ENCODE peak calls at places on chromosomes 5 and 9, in five cellular contexts. One of them, this sample, is unnamed.
A peak's percentile ranks its signal among the peaks of the same experiment; 100 is the strongest.

GRCh38 chr5:89342106-89342876 is 459.3 kb upstream of the MEF2C start:
- DNase-seq in H1: no peak
- DNase-seq in neuronal stem cell: no peak
- DNase-seq in IMR-90: peak; percentile 86
- DNase-seq in trophoblast cell: no peak
- DNase-seq in this sample: no peak

GRCh38 chr5:95866431-95867063 is 44.0 kb upstream of the GLRX start:
- DNase-seq in H1: no peak
- DNase-seq in trophoblast cell: no peak
- DNase-seq in neuronal stem cell: no peak
- DNase-seq in IMR-90: peak; percentile 65
- DNase-seq in this sample: no peak

GRCh38 chr9:115034801-115035200 is 83.2 kb downstream of the TNC start:
- DNase-seq in IMR-90: peak; percentile 90
- DNase-seq in neuronal stem cell: no peak
- DNase-seq in H1: no peak
- DNase-seq in trophoblast cell: no peak
- DNase-seq in this sample: no peak

GRCh38 chr5:57171818-57172465 is 1.9 kb upstream of the GPBP1 start:
- DNase-seq in IMR-90: peak; percentile 54
- DNase-seq in trophoblast cell: no peak
- DNase-seq in neuronal stem cell: no peak
- DNase-seq in H1: no peak
- DNase-seq in this sample: no peak

GRCh38 chr5:144566747-144567415 is 396.2 kb downstream of the KCTD16 start:
- DNase-seq in IMR-90: peak; percentile 76
- DNase-seq in trophoblast cell: peak; percentile 0
- DNase-seq in H1: no peak
- DNase-seq in neuronal stem cell: no peak
- DNase-seq in this sample: no peak

GRCh38 chr5:68086857-68087256 is 128.7 kb upstream of the PIK3R1 start:
- DNase-seq in trophoblast cell: no peak
- DNase-seq in H1: no peak
- DNase-seq in IMR-90: peak; percentile 81
- DNase-seq in neuronal stem cell: no peak
- DNase-seq in this sample: no peak

GRCh38 chr9:137676998-137677397 is 58.2 kb downstream of the EHMT1 start:
- DNase-seq in IMR-90: no peak
- DNase-seq in neuronal stem cell: no peak
- DNase-seq in trophoblast cell: peak; percentile 57
- DNase-seq in H1: no peak
- DNase-seq in this sample: no peak

GRCh38 chr5:39015743-39016586 is 58.2 kb downstream of the RICTOR start:
- DNase-seq in trophoblast cell: no peak
- DNase-seq in IMR-90: peak; percentile 90
- DNase-seq in H1: no peak
- DNase-seq in neuronal stem cell: no peak
- DNase-seq in this sample: no peak

GRCh38 chr9:18786936-18787658 is 245.9 kb downstream of the SAXO1 start:
- DNase-seq in H1: no peak
- DNase-seq in IMR-90: peak; percentile 47
- DNase-seq in neuronal stem cell: no peak
- DNase-seq in trophoblast cell: no peak
- DNase-seq in this sample: no peak

GRCh38 chr5:140547508-140548299 is at the start of gene EIF4EBP3:
- DNase-seq in H1: peak; percentile 95
- DNase-seq in IMR-90: peak; percentile 95
- DNase-seq in neuronal stem cell: peak; percentile 87
- DNase-seq in trophoblast cell: peak; percentile 98
- DNase-seq in this sample: peak; percentile 99

GRCh38 chr5:126182901-126183695 is 240.1 kb upstream of the GRAMD2B start:
- DNase-seq in H1: no peak
- DNase-seq in neuronal stem cell: no peak
- DNase-seq in IMR-90: no peak
- DNase-seq in trophoblast cell: no peak
- DNase-seq in this sample: no peak

GRCh38 chr5:171122372-171122771 is 186.7 kb upstream of the TLX3 start:
- DNase-seq in trophoblast cell: no peak
- DNase-seq in neuronal stem cell: no peak
- DNase-seq in IMR-90: no peak
- DNase-seq in H1: no peak
- DNase-seq in this sample: no peak

GRCh38 chr9:109035684-109036423 is 22.6 kb upstream of the CTNNAL1 start:
- DNase-seq in trophoblast cell: peak; percentile 48
- DNase-seq in IMR-90: peak; percentile 85
- DNase-seq in H1: no peak
- DNase-seq in neuronal stem cell: no peak
- DNase-seq in this sample: no peak

GRCh38 chr9:4837768-4838546 is 45.2 kb downstream of the RCL1 start:
- DNase-seq in neuronal stem cell: no peak
- DNase-seq in trophoblast cell: no peak
- DNase-seq in IMR-90: peak; percentile 93
- DNase-seq in H1: no peak
- DNase-seq in this sample: no peak

GRCh38 chr5:181120761-181121160 is 10.2 kb downstream of the OR2V1 start:
- DNase-seq in IMR-90: no peak
- DNase-seq in neuronal stem cell: no peak
- DNase-seq in trophoblast cell: no peak
- DNase-seq in H1: no peak
- DNase-seq in this sample: no peak

GRCh38 chr9:37678789-37679273 is 28.1 kb downstream of the FRMPD1 start:
- DNase-seq in H1: no peak
- DNase-seq in trophoblast cell: no peak
- DNase-seq in IMR-90: no peak
- DNase-seq in neuronal stem cell: no peak
- DNase-seq in this sample: no peak

GRCh38 chr5:32465076-32465475 is 20.5 kb upstream of the ZFR start:
- DNase-seq in IMR-90: no peak
- DNase-seq in trophoblast cell: no peak
- DNase-seq in neuronal stem cell: no peak
- DNase-seq in H1: no peak
- DNase-seq in this sample: no peak

GRCh38 chr5:102663771-102664530 is 91.2 kb upstream of the PAM start:
- DNase-seq in IMR-90: no peak
- DNase-seq in trophoblast cell: no peak
- DNase-seq in H1: no peak
- DNase-seq in neuronal stem cell: no peak
- DNase-seq in this sample: no peak

GRCh38 chr5:157290156-157290980 is 24.4 kb downstream of the CYFIP2 start:
- DNase-seq in IMR-90: peak; percentile 63
- DNase-seq in trophoblast cell: peak; percentile 96
- DNase-seq in H1: no peak
- DNase-seq in neuronal stem cell: no peak
- DNase-seq in this sample: no peak

GRCh38 chr5:65861830-65862241 is 64.5 kb upstream of the ERBIN start:
- DNase-seq in IMR-90: peak; percentile 92
- DNase-seq in neuronal stem cell: no peak
- DNase-seq in trophoblast cell: peak; percentile 74
- DNase-seq in H1: no peak
- DNase-seq in this sample: no peak

GRCh38 chr9:68629042-68629441 is 76.0 kb upstream of the PIP5K1B start:
- DNase-seq in neuronal stem cell: no peak
- DNase-seq in trophoblast cell: no peak
- DNase-seq in IMR-90: no peak
- DNase-seq in H1: no peak
- DNase-seq in this sample: no peak

GRCh38 chr9:126312584-126313551 is 13.8 kb upstream of the MVB12B start:
- DNase-seq in neuronal stem cell: no peak
- DNase-seq in H1: no peak
- DNase-seq in trophoblast cell: no peak
- DNase-seq in IMR-90: no peak
- DNase-seq in this sample: no peak

GRCh38 chr5:72320022-72320898 is at the start of the genes MRPS27 and PTCD2:
- DNase-seq in trophoblast cell: peak; percentile 99
- DNase-seq in IMR-90: peak; percentile 99
- DNase-seq in H1: peak; percentile 90
- DNase-seq in neuronal stem cell: peak; percentile 97
- DNase-seq in this sample: peak; percentile 97

GRCh38 chr9:108813951-108814601 is 41.7 kb downstream of the ACTL7B start:
- DNase-seq in H1: no peak
- DNase-seq in IMR-90: no peak
- DNase-seq in neuronal stem cell: no peak
- DNase-seq in trophoblast cell: peak; percentile 31
- DNase-seq in this sample: peak; percentile 29

GRCh38 chr9:120715331-120715924 is 1.2 kb upstream of the MEGF9 start:
- DNase-seq in H1: peak; percentile 62
- DNase-seq in neuronal stem cell: peak; percentile 42
- DNase-seq in trophoblast cell: peak; percentile 77
- DNase-seq in IMR-90: peak; percentile 77
- DNase-seq in this sample: peak; percentile 74

GRCh38 chr5:1315018-1315708 is 20.3 kb upstream of the TERT start:
- DNase-seq in neuronal stem cell: no peak
- DNase-seq in H1: no peak
- DNase-seq in IMR-90: no peak
- DNase-seq in trophoblast cell: no peak
- DNase-seq in this sample: peak; percentile 12

GRCh38 chr5:116806879-116807278 is 232.3 kb upstream of the SEMA6A start:
- DNase-seq in neuronal stem cell: no peak
- DNase-seq in trophoblast cell: no peak
- DNase-seq in H1: no peak
- DNase-seq in IMR-90: no peak
- DNase-seq in this sample: no peak

GRCh38 chr5:76789991-76790571 is 28.7 kb upstream of the F2RL1 start:
- DNase-seq in H1: no peak
- DNase-seq in trophoblast cell: no peak
- DNase-seq in neuronal stem cell: no peak
- DNase-seq in IMR-90: peak; percentile 85
- DNase-seq in this sample: no peak
- H4K8ac ChIP-seq in H1: no peak overlapping the region
- H4K8ac ChIP-seq in trophoblast cell: no peak overlapping the region
- H4K8ac ChIP-seq in neuronal stem cell: no peak overlapping the region
- H4K8ac ChIP-seq in IMR-90: peak overlapping the region; percentile 87
- H4K8ac ChIP-seq in this sample: no peak overlapping the region

GRCh38 chr9:128455849-128456612 is at the start of gene ODF2:
- DNase-seq in IMR-90: peak; percentile 92
- DNase-seq in H1: peak; percentile 99
- DNase-seq in neuronal stem cell: peak; percentile 95
- DNase-seq in trophoblast cell: peak; percentile 98
- DNase-seq in this sample: peak; percentile 99

GRCh38 chr9:128454991-128455390 is 815 bp upstream of the ODF2 start:
- DNase-seq in trophoblast cell: peak; percentile 42
- DNase-seq in H1: no peak
- DNase-seq in IMR-90: no peak
- DNase-seq in neuronal stem cell: no peak
- DNase-seq in this sample: no peak

GRCh38 chr9:128457207-128457606 is 1.4 kb downstream of the ODF2 start:
- DNase-seq in IMR-90: no peak
- DNase-seq in H1: peak; percentile 66
- DNase-seq in trophoblast cell: no peak
- DNase-seq in neuronal stem cell: no peak
- DNase-seq in this sample: peak; percentile 49

GRCh38 chr9:128459011-128459410 is 3.2 kb downstream of the ODF2 start:
- DNase-seq in trophoblast cell: no peak
- DNase-seq in H1: no peak
- DNase-seq in neuronal stem cell: no peak
- DNase-seq in IMR-90: no peak
- DNase-seq in this sample: no peak

DNA sequence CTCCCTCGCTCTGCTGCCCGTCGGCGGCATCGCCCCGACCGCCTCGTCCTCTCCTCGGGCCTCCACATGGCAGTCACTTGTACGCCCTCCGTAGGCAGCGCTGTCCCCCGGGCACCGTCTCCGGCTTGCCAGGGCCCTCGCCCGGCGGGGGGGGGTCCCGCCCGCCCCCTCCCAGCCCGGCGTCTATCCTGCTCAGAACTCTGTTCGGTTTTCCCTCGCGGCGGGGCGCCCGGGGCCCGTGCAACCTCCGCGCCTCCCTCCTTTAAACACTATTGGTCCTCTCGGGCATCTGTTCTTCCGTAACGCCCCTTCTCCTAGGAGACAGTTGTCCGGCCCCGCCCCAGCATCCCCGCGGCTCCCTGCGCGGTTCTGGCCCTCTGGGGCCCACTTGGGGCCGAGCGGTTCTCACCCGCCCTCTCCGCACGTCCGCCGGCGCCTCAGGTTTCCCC is 831 bp downstream of the ODF2 start:
- DNase-seq in H1: peak; percentile 79
- DNase-seq in neuronal stem cell: peak; percentile 48
- DNase-seq in trophoblast cell: peak; percentile 18
- DNase-seq in IMR-90: peak; percentile 58
- DNase-seq in this sample: peak; percentile 76
- H3K14ac ChIP-seq in H1: no peak overlapping the region
- H3K14ac ChIP-seq in neuronal stem cell: no peak overlapping the region
- H3K14ac ChIP-seq in trophoblast cell: peak overlapping the region; percentile 73
- H3K14ac ChIP-seq in IMR-90: no peak overlapping the region
- H3K14ac ChIP-seq in this sample: peak overlapping the region; percentile 60

DNA sequence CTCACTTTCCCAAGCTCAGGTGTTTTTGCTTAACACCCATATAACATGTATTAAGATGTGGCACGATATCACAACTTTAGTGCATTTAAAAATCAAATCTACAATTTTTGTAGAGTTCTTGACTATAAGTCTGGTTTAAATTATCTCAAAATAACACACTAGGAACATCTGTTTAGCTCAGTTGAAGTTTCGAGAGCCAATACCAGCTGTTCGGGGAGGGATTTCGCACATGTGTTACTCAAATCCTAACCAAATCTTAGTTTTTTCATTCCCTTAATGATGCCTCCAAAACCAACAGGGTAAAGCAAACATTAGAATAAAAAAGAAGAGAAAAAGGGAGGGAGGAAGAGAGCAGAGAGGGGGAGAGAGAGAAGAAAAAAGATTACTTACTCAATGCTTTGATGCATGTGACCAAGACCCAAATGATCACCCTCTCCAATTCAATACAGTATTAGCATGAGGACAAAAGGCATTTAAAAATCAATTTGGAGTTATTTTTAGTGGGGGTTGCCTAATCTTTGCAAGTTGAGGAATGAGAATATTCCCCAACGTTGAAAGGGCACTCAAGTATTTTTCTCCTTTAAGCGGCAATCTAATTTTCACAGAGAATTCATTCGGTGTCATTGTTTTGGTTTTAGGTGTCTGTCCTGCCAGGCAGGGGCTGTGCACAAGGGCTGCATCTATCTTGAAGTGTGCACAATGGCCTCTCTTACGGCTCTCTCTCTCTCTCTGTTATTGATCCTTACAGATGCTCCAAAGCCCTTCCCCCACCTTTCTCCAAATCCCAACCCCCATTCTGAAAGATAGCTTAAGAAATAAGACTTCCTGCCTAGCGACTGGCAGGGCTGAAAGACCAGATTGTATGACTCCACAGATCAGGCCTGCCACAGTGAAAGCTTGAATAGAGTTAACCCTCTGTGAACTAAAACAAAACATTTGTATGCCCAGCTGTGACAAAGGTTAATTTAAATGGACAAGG is 86.2 kb upstream of the NR5A1 start:
- DNase-seq in neuronal stem cell: peak; percentile 78
- DNase-seq in trophoblast cell: no peak
- DNase-seq in H1: peak; percentile 59
- DNase-seq in IMR-90: peak; percentile 12
- DNase-seq in this sample: peak; percentile 64
- H4K8ac ChIP-seq in neuronal stem cell: no peak overlapping the region
- H4K8ac ChIP-seq in trophoblast cell: peak overlapping the region; percentile 76
- H4K8ac ChIP-seq in H1: no peak overlapping the region
- H4K8ac ChIP-seq in IMR-90: no peak overlapping the region
- H4K8ac ChIP-seq in this sample: no peak overlapping the region

DNA sequence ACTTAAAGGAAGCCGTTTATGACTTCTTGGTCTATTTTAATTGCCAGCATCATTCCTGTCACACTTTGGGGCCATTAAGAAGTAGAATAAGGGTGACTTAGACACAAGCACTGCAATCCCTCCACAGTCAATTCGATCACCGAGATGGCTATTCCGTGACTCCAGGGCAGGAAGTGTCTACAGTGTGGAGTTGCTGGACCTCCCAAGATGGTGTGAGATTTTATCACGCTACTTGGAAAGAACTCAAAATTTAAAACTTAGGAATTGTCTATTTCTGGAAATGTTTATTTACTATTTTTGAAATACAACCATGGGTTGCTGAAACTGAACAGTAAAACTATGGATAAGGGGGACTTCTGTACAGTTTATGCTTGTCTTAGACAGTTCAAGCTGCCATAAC is 6.2 kb downstream of the FBXL7 start:
- DNase-seq in trophoblast cell: no peak
- DNase-seq in IMR-90: no peak
- DNase-seq in H1: no peak
- DNase-seq in neuronal stem cell: no peak
- DNase-seq in this sample: no peak
- H3K14ac ChIP-seq in trophoblast cell: no peak overlapping the region
- H3K14ac ChIP-seq in IMR-90: no peak overlapping the region
- H3K14ac ChIP-seq in H1: no peak overlapping the region
- H3K14ac ChIP-seq in neuronal stem cell: no peak overlapping the region
- H3K14ac ChIP-seq in this sample: no peak overlapping the region

This sample was measured in H9.